ENCODE peak calls at places on chromosome 7, in nine cellular contexts. T is cardiac muscle cell; V is CD8-positive, alpha-beta T cell; L is RWPE2; J is breast epithelium; N is HepG2; F is NT2/D1; A is adipocyte; R is ovary. Q is an unnamed sample. For H3K36me3 and H3K4me1, the result is how much of the 10 kb centered on the place peaks cover.

GRCh38 chr7:75732764-75733630 is 5.7 kb downstream of the HIP1 start:
- DNase-seq in L (no peak), A (peak), R (no peak), F (no peak), T (no peak), V (no peak), J (no peak), N (no peak), Q (no peak)

GRCh38 chr7:114589436-114589835 is 174.8 kb downstream of the FOXP2 start:
- DNase-seq in A (no peak), F (no peak), T (no peak), L (no peak), R (no peak), J (no peak), N (no peak), V (no peak), Q (no peak)

GRCh38 chr7:127793582-127793981 is 141.6 kb downstream of the SND1 start:
- DNase-seq in N (no peak), T (no peak), V (no peak), A (no peak), J (no peak), F (no peak), R (no peak), L (no peak), Q (no peak)

GRCh38 chr7:33130184-33130583 is 820 bp downstream of the BBS9 start:
- DNase-seq in F (no peak), N (no peak), A (peak), L (no peak), V (no peak), T (no peak), J (no peak), R (no peak), Q (no peak)

GRCh38 chr7:14407246-14408015 is 418.0 kb upstream of the ETV1 start:
- DNase-seq in T (no peak), A (no peak), J (no peak), V (no peak), R (no peak), N (no peak), L (no peak), F (no peak), Q (no peak)

GRCh38 chr7:151137076-151137611 is 30.4 kb downstream of the GBX1 start:
- DNase-seq in N (no peak), R (peak), F (no peak), T (peak), J (peak), A (no peak), L (peak), V (no peak), Q (peak)

GRCh38 chr7:84701524-84702306 is 485.1 kb downstream of the SEMA3D start:
- DNase-seq in J (no peak), V (no peak), T (no peak), N (peak), L (no peak), A (peak), F (no peak), R (no peak), Q (no peak)

GRCh38 chr7:103031781-103032180 is 42.8 kb downstream of the FBXL13 start:
- DNase-seq in J (no peak), A (no peak), N (no peak), T (no peak), F (no peak), L (no peak), V (no peak), R (no peak), Q (no peak)

GRCh38 chr7:1940863-1941262 is 270.8 kb downstream of the ELFN1 start:
- DNase-seq in T (no peak), N (no peak), A (no peak), L (no peak), F (no peak), R (no peak), J (no peak), V (no peak), Q (no peak)

GRCh38 chr7:477626-478220 is 41.9 kb downstream of the PDGFA start:
- DNase-seq in F (no peak), N (no peak), T (no peak), L (peak), V (no peak), J (no peak), A (no peak), R (no peak), Q (peak)

GRCh38 chr7:137454169-137455166 is 110.9 kb upstream of the PTN start:
- DNase-seq in V (no peak), L (no peak), R (peak), T (peak), J (no peak), N (peak), F (no peak), A (peak), Q (no peak)

GRCh38 chr7:133109816-133110215 is 27.9 kb upstream of the CHCHD3 start:
- DNase-seq in J (no peak), A (no peak), V (no peak), N (no peak), R (no peak), L (no peak), F (no peak), T (no peak), Q (no peak)

GRCh38 chr7:100464210-100464660 is at the start of gene SPACDR:
- DNase-seq in N (no peak), R (no peak), V (no peak), T (no peak), F (no peak), L (no peak), A (peak), J (no peak), Q (no peak)

GRCh38 chr7:28358423-28358868 is 53.9 kb upstream of the CREB5 start:
- DNase-seq in L (no peak), V (no peak), F (peak), N (no peak), J (no peak), T (no peak), R (peak), A (peak), Q (no peak)

GRCh38 chr7:2209146-2209960 is 23.4 kb downstream of the MAD1L1 start:
- DNase-seq in N (peak), A (peak), J (no peak), T (peak), L (peak), F (peak), R (peak), V (peak), Q (peak)

GRCh38 chr7:87220734-87221215 is 1.2 kb upstream of the TMEM243 start:
- DNase-seq in J (no peak), R (peak), V (no peak), A (peak), F (no peak), N (no peak), T (peak), L (no peak), Q (no peak)

GRCh38 chr7:124996778-124997177 is 67.2 kb upstream of the POT1 start:
- DNase-seq in N (peak), V (no peak), A (no peak), L (no peak), T (no peak), J (no peak), R (no peak), F (no peak), Q (no peak)

GRCh38 chr7:4841007-4841784 is 20.6 kb downstream of the PAPOLB start:
- DNase-seq in V (no peak), F (no peak), A (no peak), T (no peak), N (no peak), L (no peak), J (peak), R (no peak), Q (peak)

GRCh38 chr7:6350057-6350752 is 77.8 kb upstream of the CYTH3 start:
- DNase-seq in N (no peak), V (no peak), J (no peak), L (no peak), T (no peak), F (no peak), R (no peak), A (no peak), Q (no peak)

GRCh38 chr7:89064831-89065230 is 269.3 kb upstream of the TEX47 start:
- DNase-seq in T (no peak), R (no peak), F (no peak), N (no peak), L (no peak), A (no peak), V (no peak), J (no peak), Q (no peak)

GRCh38 chr7:15581352-15581951 is 19.6 kb upstream of the AGMO start:
- DNase-seq in L (no peak), T (no peak), J (no peak), F (no peak), V (no peak), A (no peak), R (no peak), N (no peak), Q (no peak)

GRCh38 chr7:30921951-30922401 is 10.3 kb downstream of the AQP1 start:
- DNase-seq in R (peak), L (peak), J (peak), V (no peak), N (no peak), F (no peak), T (no peak), A (no peak), Q (peak)

GRCh38 chr7:123615344-123615743 is 13.7 kb downstream of the ASB15 start:
- DNase-seq in L (no peak), J (no peak), F (no peak), V (no peak), T (peak), N (peak), A (peak), R (no peak), Q (no peak)

GRCh38 chr7:105788816-105789349 is 87.5 kb downstream of the ATXN7L1 start:
- DNase-seq in L (no peak), A (no peak), R (no peak), T (no peak), N (no peak), J (no peak), F (no peak), V (no peak), Q (no peak)

GRCh38 chr7:105794741-105795729 is 81.4 kb downstream of the ATXN7L1 start:
- DNase-seq in L (no peak), T (no peak), V (no peak), N (no peak), J (no peak), A (peak), F (no peak), R (peak), Q (no peak)

GRCh38 chr7:105792488-105793370 is 83.7 kb downstream of the ATXN7L1 start:
- DNase-seq in N (no peak), T (no peak), V (no peak), F (no peak), A (no peak), J (no peak), L (no peak), R (no peak), Q (no peak)

GRCh38 chr7:105790996-105791395 is 85.4 kb downstream of the ATXN7L1 start:
- DNase-seq in V (no peak), L (no peak), A (no peak), F (no peak), J (no peak), N (no peak), R (no peak), T (no peak), Q (no peak)

DNA sequence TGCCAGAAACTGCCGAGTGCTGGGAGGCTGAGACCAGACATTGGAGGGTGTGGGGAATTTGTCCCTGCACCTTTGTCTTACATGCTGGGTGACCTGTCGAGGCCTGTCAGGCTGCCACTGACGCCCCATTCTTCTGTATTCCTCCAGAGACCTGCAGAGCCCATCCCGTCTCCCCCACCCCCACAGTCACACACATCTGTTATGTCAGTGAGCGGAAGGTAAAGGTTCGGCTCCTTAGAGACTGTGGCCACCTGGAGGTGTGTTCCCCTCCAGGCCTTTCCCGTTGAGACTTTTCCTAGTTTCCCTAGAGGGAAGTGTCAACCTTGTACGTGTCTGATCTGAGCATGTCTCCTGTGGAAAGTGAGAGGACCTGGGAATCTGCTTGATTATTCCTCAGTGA is 84.5 kb downstream of the ATXN7L1 start:
- DNase-seq in T (no peak), V (no peak), L (peak), N (no peak), F (no peak), A (no peak), R (no peak), J (no peak), Q (no peak)
- H3K36me3 ChIP-seq in T (under half), V (under half), L (under half), N (under half), F (under half), A (under half), R (under half), J (under half), Q (under half)

GRCh38 chr7:77415822-77416620 is at the start of gene GSAP:
- DNase-seq in J (peak), A (peak), N (no peak), T (peak), V (peak), L (peak), R (peak), F (no peak), Q (peak)
- H3K4me1 ChIP-seq in J (under half), A (under half), N (half or more), T (under half), V (under half), L (under half), R (under half), F (under half), Q (under half)

GRCh38 chr7:38223311-38223710 is 45.3 kb downstream of the STARD3NL start:
- DNase-seq in F (no peak), T (no peak), R (no peak), N (no peak), V (no peak), L (no peak), J (no peak), A (no peak), Q (no peak)
- H3K36me3 ChIP-seq in F (half or more), T (under half), R (under half), N (under half), V (under half), L (half or more), J (under half), A (under half), Q (under half)

GRCh38 chr7:95874541-95875265 is 102.3 kb downstream of the DYNC1I1 start:
- DNase-seq in F (no peak), J (no peak), L (no peak), V (no peak), T (no peak), A (no peak), R (no peak), N (no peak), Q (no peak)
- H3K4me1 ChIP-seq in F (under half), J (under half), L (under half), V (under half), T (under half), A (under half), R (under half), N (under half), Q (under half)

GRCh38 chr7:44650242-44650641 is 43.8 kb downstream of the OGDH start:
- DNase-seq in F (no peak), A (no peak), V (no peak), R (no peak), J (no peak), N (no peak), L (no peak), T (no peak), Q (no peak)

GRCh38 chr7:44658979-44659378 is 52.6 kb downstream of the OGDH start:
- DNase-seq in F (no peak), R (no peak), J (no peak), L (no peak), A (no peak), T (no peak), N (no peak), V (no peak), Q (no peak)

GRCh38 chr7:44654255-44654791 is 47.9 kb downstream of the OGDH start:
- DNase-seq in L (no peak), V (no peak), R (no peak), F (no peak), J (no peak), T (no peak), N (no peak), A (no peak), Q (no peak)

GRCh38 chr7:44650772-44651171 is 44.3 kb downstream of the OGDH start:
- DNase-seq in A (no peak), V (no peak), L (no peak), N (no peak), J (no peak), T (no peak), F (no peak), R (peak), Q (no peak)

DNA sequence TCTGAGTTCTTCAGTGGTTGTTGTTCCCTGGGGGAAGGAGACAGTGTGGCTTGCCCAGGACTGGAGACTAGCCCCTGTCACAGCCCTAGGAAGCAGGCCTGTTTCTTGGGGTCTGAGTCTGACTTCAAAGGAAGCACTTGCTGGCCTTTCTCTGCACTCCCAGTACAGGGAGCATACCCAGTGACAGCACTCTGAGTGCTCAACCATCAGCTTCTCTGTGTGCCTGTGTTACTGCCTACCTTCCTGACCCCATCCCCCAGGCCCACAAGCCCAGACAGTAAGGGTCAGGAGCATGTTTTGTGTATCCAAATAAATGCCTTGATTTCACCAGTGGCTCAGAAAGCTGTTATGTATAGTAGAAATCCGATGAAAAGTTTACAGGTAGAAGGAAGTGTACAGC is 48.9 kb downstream of the OGDH start:
- DNase-seq in A (no peak), L (no peak), T (no peak), N (no peak), F (no peak), V (no peak), J (no peak), R (no peak), Q (no peak)
- H3K36me3 ChIP-seq in A (under half), L (half or more), T (under half), N (under half), F (under half), V (under half), J (under half), R (under half), Q (under half)

DNA sequence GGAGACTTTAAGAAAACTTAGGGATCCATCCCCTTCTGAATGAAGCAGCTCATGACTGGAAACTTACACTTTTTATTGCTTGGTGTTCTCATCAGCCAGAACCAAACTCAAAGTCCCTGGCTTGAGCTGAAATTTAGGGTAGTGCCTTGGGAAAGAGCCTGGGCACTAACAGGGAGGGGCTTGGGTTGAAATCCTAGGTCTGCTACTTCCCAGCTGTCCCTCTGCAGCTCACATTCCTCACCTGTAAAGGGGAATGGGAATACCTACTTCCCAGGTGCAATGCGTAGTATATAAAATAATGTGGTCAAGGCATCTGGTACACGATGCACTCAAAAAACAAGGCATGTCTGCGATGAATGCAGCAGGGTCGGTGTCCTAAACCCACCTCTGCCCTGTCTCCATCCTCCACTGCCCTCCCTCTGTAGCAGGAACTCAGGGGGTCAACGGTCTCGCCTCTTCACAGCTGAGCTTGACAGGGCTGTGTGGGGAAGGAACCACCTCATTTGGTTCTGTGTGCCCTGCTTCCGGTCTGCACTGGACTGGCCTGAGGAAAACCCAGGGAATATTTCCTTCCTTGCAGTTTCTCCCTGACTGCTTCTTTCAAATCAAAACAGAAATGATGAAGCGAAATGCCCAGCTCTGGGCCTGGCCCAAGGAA is 80.0 kb downstream of the COBL start:
- DNase-seq in F (no peak), R (no peak), L (no peak), V (no peak), N (no peak), J (no peak), A (no peak), T (no peak), Q (no peak)
- H3K4me1 ChIP-seq in F (under half), R (under half), L (under half), V (under half), N (under half), J (under half), A (under half), T (under half), Q (under half)

GRCh38 chr7:140454657-140455015 is 24.7 kb downstream of the MKRN1 start:
- DNase-seq in R (no peak), F (no peak), V (no peak), L (no peak), A (no peak), J (no peak), T (no peak), N (no peak), Q (no peak)

GRCh38 chr7:140455743-140456142 is 23.6 kb downstream of the MKRN1 start:
- DNase-seq in J (no peak), L (no peak), V (no peak), F (peak), A (no peak), N (no peak), R (no peak), T (no peak), Q (no peak)

GRCh38 chr7:140456627-140457051 is 22.7 kb downstream of the MKRN1 start:
- DNase-seq in F (no peak), J (no peak), T (no peak), R (no peak), N (peak), L (no peak), V (no peak), A (no peak), Q (no peak)

GRCh38 chr7:140453273-140453672 is 26.0 kb downstream of the MKRN1 start:
- DNase-seq in R (no peak), A (no peak), N (no peak), V (no peak), F (no peak), T (no peak), L (no peak), J (no peak), Q (no peak)

GRCh38 chr7:140458191-140458590 is 21.1 kb downstream of the MKRN1 start:
- DNase-seq in L (no peak), T (no peak), A (no peak), N (no peak), R (no peak), J (no peak), V (no peak), F (no peak), Q (no peak)
- H3K36me3 ChIP-seq in L (half or more), T (half or more), A (half or more), N (half or more), R (under half), J (under half), V (half or more), F (half or more), Q (half or more)

DNA sequence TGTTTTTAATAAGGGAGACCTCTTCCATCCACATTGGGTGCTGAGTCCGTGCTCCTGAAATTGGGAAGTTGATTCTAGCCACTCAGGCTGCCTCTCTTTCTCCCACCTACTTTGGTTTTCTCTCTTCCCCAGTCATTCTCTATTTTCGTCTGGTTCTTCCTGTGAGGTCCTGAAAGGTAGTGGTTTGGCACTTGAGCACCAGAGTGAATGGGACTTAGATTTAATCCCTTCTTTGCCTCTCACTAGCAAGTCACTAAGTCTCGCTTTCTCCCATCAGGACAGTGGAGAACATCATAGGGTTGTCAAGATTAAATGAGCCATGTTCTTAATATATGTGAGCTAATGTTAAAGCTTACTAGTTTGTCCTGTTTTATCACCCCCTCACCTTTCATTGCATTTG is 4.0 kb upstream of the AASS start:
- DNase-seq in V (no peak), T (no peak), N (no peak), J (no peak), F (no peak), A (no peak), R (no peak), L (no peak), Q (no peak)
- H3K4me1 ChIP-seq in V (under half), T (under half), N (under half), J (under half), F (under half), A (under half), R (under half), L (under half), Q (under half)